ENCODE peak calls at places on chromosome 13, in six cellular contexts. K is heart left ventricle, A is B cell, E is astrocyte of the cerebellum, Y is lower lobe of right lung, M is MM.1S. J is an unnamed sample.

GRCh38 chr13:50187352-50188029 is 172.2 kb downstream of the KCNRG start:
- DNase-seq in K (no peak), Y (no peak), E (no peak), M (no peak), A (no peak), J (no peak)

GRCh38 chr13:112983428-112984196 is 14.6 kb downstream of the MCF2L start:
- DNase-seq in M (no peak), K (peak; percentile 84), Y (no peak), E (no peak), A (no peak), J (no peak)

GRCh38 chr13:73879346-73880020 is 254.7 kb downstream of the KLF12 start:
- DNase-seq in K (no peak), E (no peak), M (no peak), A (no peak), Y (no peak), J (no peak)

GRCh38 chr13:73717632-73718031 is 416.6 kb downstream of the KLF12 start:
- DNase-seq in M (no peak), Y (no peak), K (no peak), A (no peak), E (peak; percentile 46), J (no peak)

GRCh38 chr13:106163426-106163825 is 372.0 kb downstream of the EFNB2 start:
- DNase-seq in M (no peak), Y (no peak), E (no peak), K (no peak), A (no peak), J (no peak)

GRCh38 chr13:79667771-79668170 is 186.8 kb downstream of the NDFIP2 start:
- DNase-seq in M (no peak), Y (no peak), E (no peak), K (no peak), A (no peak), J (no peak)

GRCh38 chr13:95457294-95457693 is 95.2 kb upstream of the CLDN10 start:
- DNase-seq in M (peak; percentile 98), A (no peak), Y (no peak), E (no peak), K (no peak), J (no peak)

GRCh38 chr13:45623516-45624090 is 8.1 kb upstream of the ERICH6B start:
- DNase-seq in A (no peak), K (no peak), M (no peak), E (no peak), Y (no peak), J (no peak)

GRCh38 chr13:102597029-102598015 is 536 bp downstream of the TPP2 start:
- DNase-seq in E (peak; percentile 27), Y (peak; percentile 55), K (peak; percentile 27), A (no peak), M (peak; percentile 57), J (peak; percentile 40)

GRCh38 chr13:37381502-37381901 is 217.1 kb downstream of the POSTN start:
- DNase-seq in A (no peak), Y (no peak), M (no peak), K (no peak), E (no peak), J (no peak)

GRCh38 chr13:31236211-31236786 is 36.5 kb downstream of the B3GLCT start:
- DNase-seq in E (peak; percentile 28), K (no peak), M (peak; percentile 35), Y (no peak), A (no peak), J (no peak)

GRCh38 chr13:20492641-20493040 is 33.0 kb downstream of the CRYL1 start:
- DNase-seq in A (no peak), M (no peak), E (peak; percentile 11), K (no peak), Y (no peak), J (no peak)

GRCh38 chr13:94329754-94330551 is 149.5 kb downstream of the DCT start:
- DNase-seq in E (peak; percentile 90), M (no peak), K (peak; percentile 33), Y (no peak), A (no peak), J (no peak)

GRCh38 chr13:52916483-52916990 is 68.1 kb upstream of the PCDH8 start:
- DNase-seq in M (no peak), E (no peak), Y (no peak), A (no peak), K (no peak), J (no peak)

GRCh38 chr13:29674532-29674931 is 79.0 kb upstream of the SLC7A1 start:
- DNase-seq in Y (no peak), K (no peak), M (no peak), E (no peak), A (no peak), J (no peak)

GRCh38 chr13:113123226-113124150 is 889 bp downstream of the F10 start:
- DNase-seq in E (no peak), M (no peak), A (no peak), K (no peak), Y (peak; percentile 41), J (no peak)

GRCh38 chr13:78047151-78047550 is 128.5 kb upstream of the EDNRB start:
- DNase-seq in E (no peak), K (no peak), Y (no peak), A (no peak), M (no peak), J (no peak)

GRCh38 chr13:98549006-98549727 is 27.7 kb downstream of the STK24 start:
- DNase-seq in A (no peak), K (no peak), E (peak; percentile 45), Y (no peak), M (no peak), J (no peak)

GRCh38 chr13:97120976-97121375 is 101.2 kb upstream of the MBNL2 start:
- DNase-seq in Y (no peak), M (no peak), E (no peak), K (no peak), A (no peak), J (no peak)

GRCh38 chr13:41945926-41946325 is 15.0 kb downstream of the VWA8 start:
- DNase-seq in E (no peak), M (no peak), K (no peak), A (no peak), Y (no peak), J (no peak)

GRCh38 chr13:94057618-94058017 is 421.9 kb downstream of the DCT start:
- DNase-seq in M (no peak), E (no peak), K (no peak), A (no peak), Y (no peak), J (no peak)

GRCh38 chr13:76892488-76892887 is 6.3 kb upstream of the KCTD12 start:
- DNase-seq in A (no peak), M (no peak), Y (no peak), K (no peak), E (no peak), J (no peak)

GRCh38 chr13:46114599-46114998 is 9.8 kb upstream of the CPB2 start:
- DNase-seq in M (no peak), K (no peak), E (no peak), Y (no peak), A (no peak), J (no peak)

GRCh38 chr13:100176781-100177389 is 88.0 kb downstream of the PCCA start:
- DNase-seq in E (peak; percentile 57), M (no peak), Y (no peak), A (no peak), K (no peak), J (no peak)

GRCh38 chr13:26819067-26819466 is 58.5 kb upstream of the GPR12 start:
- DNase-seq in K (no peak), A (no peak), Y (no peak), M (no peak), E (no peak), J (no peak)

GRCh38 chr13:23983671-23984070 is 86.4 kb upstream of the C1QTNF9B start:
- DNase-seq in E (no peak), Y (no peak), M (no peak), K (no peak), A (no peak), J (no peak)

GRCh38 chr13:109680288-109680687 is 106.1 kb downstream of the IRS2 start:
- DNase-seq in E (no peak), K (no peak), Y (no peak), M (no peak), A (no peak), J (no peak)

GRCh38 chr13:48188640-48189039 is 44.4 kb upstream of the ITM2B start:
- DNase-seq in A (no peak), M (no peak), E (no peak), Y (no peak), K (no peak), J (no peak)

GRCh38 chr13:63209330-63210017 is 1793.8 kb upstream of the PCDH20 start:
- DNase-seq in Y (no peak), K (no peak), M (no peak), E (no peak), A (no peak), J (no peak)

GRCh38 chr13:24162604-24163003 is 2.1 kb downstream of the SPATA13 start:
- DNase-seq in Y (no peak), M (no peak), A (no peak), K (no peak), E (no peak), J (no peak)

GRCh38 chr13:112740502-112741131 is 50.8 kb downstream of the ATP11A start:
- DNase-seq in A (no peak), E (no peak), M (no peak), K (peak; percentile 85), Y (no peak), J (no peak)

GRCh38 chr13:46529509-46529908 is 23.5 kb upstream of the LRCH1 start:
- DNase-seq in A (no peak), K (no peak), E (no peak), M (no peak), Y (no peak), J (no peak)

GRCh38 chr13:50513528-50513863 is 330.0 kb downstream of the DLEU7 start:
- DNase-seq in K (no peak), M (no peak), E (no peak), A (no peak), Y (no peak), J (no peak)

GRCh38 chr13:33285420-33286124 is at the start of gene STARD13:
- DNase-seq in M (peak; percentile 64), E (peak; percentile 96), A (no peak), K (peak; percentile 95), Y (peak; percentile 90), J (no peak)
- TF ChIP-seq CTCF in M (no peak), E (peak; percentile 59), A (no peak), K (peak; percentile 53), Y (peak; percentile 48), J (no peak)

GRCh38 chr13:91017031-91017668 is 330.3 kb upstream of the MIR17HG start:
- DNase-seq in K (peak; percentile 23), A (no peak), M (peak; percentile 44), E (peak; percentile 12), Y (peak; percentile 37), J (no peak)
- TF ChIP-seq CTCF in K (peak; percentile 61), A (peak; percentile 60), M (peak; percentile 60), E (peak; percentile 84), Y (peak; percentile 66), J (no peak)

GRCh38 chr13:39684531-39685137 is 29.2 kb downstream of the COG6 start:
- DNase-seq in M (peak; percentile 53), K (no peak), Y (no peak), E (peak; percentile 26), A (no peak), J (no peak)
- TF ChIP-seq CTCF in M (peak; percentile 22), K (peak; percentile 55), Y (peak; percentile 43), E (no peak), A (peak; percentile 77), J (peak; percentile 63)

DNA sequence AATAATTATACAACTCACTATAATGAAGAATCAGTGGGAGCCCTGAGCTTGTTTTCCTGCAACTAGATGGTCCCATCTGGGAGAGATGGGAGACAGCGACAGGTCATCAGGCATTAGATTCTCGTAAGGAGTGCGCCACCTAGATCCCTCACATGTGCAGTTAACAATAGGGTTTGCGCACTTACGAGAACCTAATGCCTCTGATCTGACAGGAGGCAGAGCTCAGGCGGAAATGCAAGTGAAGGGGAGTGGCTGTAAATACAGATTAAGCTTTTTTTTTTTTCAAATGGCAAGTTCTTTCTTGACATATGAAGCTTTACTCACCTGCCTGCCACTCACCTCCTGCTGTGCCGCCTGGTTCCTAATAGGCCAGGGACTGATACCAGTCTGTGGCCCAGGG is 14.4 kb downstream of the CDC16 start:
- DNase-seq in M (no peak), E (no peak), Y (no peak), A (no peak), K (no peak), J (no peak)
- TF ChIP-seq CTCF in M (no peak), E (no peak), Y (no peak), A (no peak), K (no peak), J (no peak)

J was measured in natural killer cell.